ENCODE peak calls at places on chromosomes 2 and 18, in seven cellular contexts. V is heart right ventricle, H is suprapubic skin, E is brain microvascular endothelial cell, U is right atrium auricular region, G is transverse colon, Q is adrenal gland. C is an unnamed sample.

GRCh38 chr2:42077343-42077742 is 29.5 kb downstream of the PKDCC start:
- DNase-seq in U (no peak), G (no peak), H (no peak), Q (no peak), V (no peak), E (no peak), C (no peak)

GRCh38 chr2:158835431-158835830 is 40.3 kb downstream of the DAPL1 start:
- DNase-seq in E (no peak), V (no peak), G (no peak), U (no peak), H (no peak), Q (no peak), C (no peak)

GRCh38 chr2:105563000-105563719 is 164.3 kb upstream of the FHL2 start:
- DNase-seq in H (peak; percentile 47), V (no peak), Q (no peak), E (no peak), U (no peak), G (no peak), C (no peak)

GRCh38 chr2:230130668-230131364 is 62.1 kb upstream of the SLC16A14 start:
- DNase-seq in H (no peak), U (peak; percentile 74), V (peak; percentile 58), Q (peak; percentile 96), G (peak; percentile 41), E (peak; percentile 78), C (peak; percentile 54)

GRCh38 chr2:179141206-179141605 is 91.3 kb upstream of the CCDC141 start:
- DNase-seq in H (no peak), E (no peak), Q (no peak), V (no peak), G (no peak), U (no peak), C (no peak)

GRCh38 chr2:201171259-201171814 is 11.6 kb upstream of the CASP10 start:
- DNase-seq in G (no peak), H (no peak), E (no peak), U (no peak), Q (no peak), V (no peak), C (no peak)

GRCh38 chr2:179612108-179612507 is 249.3 kb downstream of the ZNF385B start:
- DNase-seq in V (no peak), H (no peak), Q (peak; percentile 40), U (no peak), E (no peak), G (no peak), C (peak; percentile 87)

GRCh38 chr2:44964704-44965343 is 23.3 kb downstream of the SIX3 start:
- DNase-seq in H (no peak), Q (no peak), G (no peak), V (no peak), U (no peak), E (no peak), C (no peak)

GRCh38 chr2:55010915-55011314 is 39.3 kb downstream of the RTN4 start:
- DNase-seq in E (no peak), H (no peak), U (no peak), Q (peak; percentile 43), G (no peak), V (no peak), C (no peak)

GRCh38 chr18:74315464-74316256 is at the start of gene C18orf63:
- DNase-seq in Q (no peak), G (no peak), V (no peak), H (no peak), U (no peak), E (no peak), C (no peak)

GRCh38 chr2:25361261-25362048 is 19.7 kb upstream of the DNMT3A start:
- DNase-seq in G (no peak), E (no peak), H (no peak), Q (no peak), V (no peak), U (no peak), C (no peak)

GRCh38 chr2:240921319-240922233 is 15.4 kb downstream of the CROCC2 start:
- DNase-seq in V (peak; percentile 57), Q (peak; percentile 49), E (peak; percentile 90), G (peak; percentile 24), H (peak; percentile 91), U (peak; percentile 84), C (peak; percentile 78)

GRCh38 chr2:166163775-166164174 is 36.0 kb upstream of the SCN1A start:
- DNase-seq in U (no peak), G (no peak), Q (no peak), E (no peak), V (no peak), H (no peak), C (no peak)

GRCh38 chr18:61852496-61852895 is 40.3 kb downstream of the RNF152 start:
- DNase-seq in U (no peak), Q (no peak), G (no peak), E (no peak), H (no peak), V (no peak), C (no peak)

GRCh38 chr2:132632000-132632649 is 37.9 kb downstream of the LYPD1 start:
- DNase-seq in Q (no peak), V (no peak), H (no peak), G (peak; percentile 47), E (no peak), U (no peak), C (no peak)

GRCh38 chr2:195675783-195676427 is 18.9 kb downstream of the SLC39A10 start:
- DNase-seq in Q (no peak), V (no peak), G (no peak), H (no peak), E (no peak), U (no peak), C (no peak)

GRCh38 chr2:235077046-235077445 is 125.2 kb downstream of the SH3BP4 start:
- DNase-seq in Q (no peak), V (no peak), E (no peak), G (no peak), U (no peak), H (no peak), C (no peak)

GRCh38 chr2:235082939-235083338 is 131.1 kb downstream of the SH3BP4 start:
- DNase-seq in V (no peak), U (no peak), G (no peak), Q (no peak), H (no peak), E (no peak), C (no peak)

GRCh38 chr2:235080108-235080507 is 128.3 kb downstream of the SH3BP4 start:
- DNase-seq in G (no peak), V (no peak), Q (no peak), H (no peak), U (no peak), E (no peak), C (no peak)

GRCh38 chr2:235078182-235078581 is 126.4 kb downstream of the SH3BP4 start:
- DNase-seq in Q (no peak), H (no peak), E (no peak), V (no peak), U (no peak), G (no peak), C (no peak)

DNA sequence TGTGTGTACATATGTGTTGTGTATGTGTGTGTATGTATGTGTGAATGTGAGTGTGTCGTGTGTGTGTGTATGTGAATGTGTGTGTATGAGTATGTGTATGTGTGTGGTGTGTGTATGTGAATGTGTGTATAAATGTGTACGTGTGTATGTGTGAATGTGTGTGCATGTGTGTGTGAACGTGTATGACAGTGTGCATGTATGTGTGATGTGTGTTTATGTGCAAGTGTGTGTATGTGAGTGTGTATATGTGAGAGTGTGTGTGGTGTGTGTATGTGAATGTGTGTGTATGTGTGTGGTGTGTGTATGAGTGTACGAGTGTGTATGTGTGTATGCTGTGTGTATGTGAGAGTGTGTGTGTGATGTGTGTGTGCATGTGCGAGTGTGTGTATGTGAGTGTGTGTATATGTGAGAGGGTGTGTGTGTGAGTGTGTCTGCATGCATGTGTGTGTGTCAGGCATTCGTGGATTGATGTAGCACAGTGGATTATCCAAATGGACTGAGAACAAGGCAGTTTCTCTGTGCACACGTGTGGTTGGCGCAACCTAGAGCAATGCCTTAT is 127.2 kb downstream of the SH3BP4 start:
- DNase-seq in E (no peak), V (no peak), Q (no peak), G (no peak), H (no peak), U (no peak), C (no peak)
- H3K4me3 ChIP-seq in E (no peak overlapping the region), V (no peak overlapping the region), Q (no peak overlapping the region), G (no peak overlapping the region), H (no peak overlapping the region), U (no peak overlapping the region), C (no peak overlapping the region)

GRCh38 chr2:20600756-20601325 is 50.1 kb downstream of the HS1BP3 start:
- DNase-seq in U (no peak), E (no peak), G (no peak), Q (peak; percentile 4), V (no peak), H (no peak), C (no peak)
- TF ChIP-seq CTCF in U (peak; percentile 59), E (peak; percentile 50), G (peak; percentile 24), Q (peak; percentile 32), V (peak; percentile 73), H (no peak), C (peak; percentile 42)

GRCh38 chr18:59900222-59901128 is 679 bp downstream of the PMAIP1 start:
- DNase-seq in Q (peak; percentile 15), U (no peak), V (no peak), H (no peak), G (peak; percentile 64), E (peak; percentile 81), C (no peak)
- H3K36me3 ChIP-seq in Q (no peaks in the 10 kb centered on the region), U (no peaks in the 10 kb centered on the region), V (no peaks in the 10 kb centered on the region), H (no peaks in the 10 kb centered on the region), G (no peaks in the 10 kb centered on the region), E (peaks cover 8% of the 10 kb centered on the region), C (no peaks in the 10 kb centered on the region)

DNA sequence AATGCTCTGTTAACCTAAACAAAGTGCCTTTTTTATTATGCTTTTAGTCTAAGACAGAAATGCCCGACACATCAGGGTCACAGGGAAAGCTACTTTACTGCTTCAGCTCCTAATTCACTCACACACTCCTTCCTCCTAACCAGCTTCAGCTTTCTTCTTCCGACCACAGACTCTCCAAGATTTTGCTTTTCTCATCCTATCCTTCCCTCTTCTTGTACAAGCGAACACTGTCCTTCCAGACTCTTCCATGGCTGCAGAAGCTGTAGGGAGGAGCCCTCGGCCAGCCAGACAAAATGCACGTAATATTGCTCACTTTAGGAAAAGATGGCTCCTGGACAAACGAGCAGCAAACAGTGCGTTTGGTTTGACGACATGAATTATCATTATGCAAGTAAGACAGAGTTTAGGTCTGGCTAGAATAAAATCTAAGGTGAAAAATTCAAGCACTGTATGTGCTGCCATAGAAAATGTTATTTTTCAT is 47.5 kb upstream of the HNRNPA3 start:
- DNase-seq in Q (peak; percentile 67), V (peak; percentile 18), U (peak; percentile 74), G (peak; percentile 24), H (peak; percentile 85), E (peak; percentile 46), C (no peak)
- H3K4me3 ChIP-seq in Q (no peak overlapping the region), V (peak overlapping the region; percentile 42), U (peak overlapping the region; percentile 18), G (peak overlapping the region; percentile 41), H (peak overlapping the region; percentile 51), E (peak overlapping the region; percentile 46), C (peak overlapping the region; percentile 20)